ENCODE peak calls at places on chromosomes 4 and X, in eight cellular contexts. One of them, this sample, is unnamed.

GRCh38 chrX:106649523-106650428 is 38.0 kb downstream of the RADX start:
- DNase-seq in BE2C: no peak
- DNase-seq in heart right ventricle: no peak
- DNase-seq in endodermal cell: no peak
- DNase-seq in mammary epithelial cell: no peak
- DNase-seq in IMR-90: no peak
- DNase-seq in stomach: no peak
- DNase-seq in DND-41: no peak
- DNase-seq in this sample: no peak

GRCh38 chr4:165991325-165992180 is 118.5 kb downstream of the TLL1 start:
- DNase-seq in BE2C: no peak
- DNase-seq in heart right ventricle: no peak
- DNase-seq in endodermal cell: no peak
- DNase-seq in mammary epithelial cell: no peak
- DNase-seq in IMR-90: no peak
- DNase-seq in stomach: no peak
- DNase-seq in DND-41: no peak
- DNase-seq in this sample: no peak

GRCh38 chr4:135120190-135120589 is 918.6 kb upstream of the PABPC4L start:
- DNase-seq in BE2C: no peak
- DNase-seq in heart right ventricle: no peak
- DNase-seq in endodermal cell: no peak
- DNase-seq in mammary epithelial cell: no peak
- DNase-seq in IMR-90: peak
- DNase-seq in stomach: no peak
- DNase-seq in DND-41: no peak
- DNase-seq in this sample: no peak

GRCh38 chr4:20194079-20195013 is 57.4 kb upstream of the SLIT2 start:
- DNase-seq in BE2C: no peak
- DNase-seq in heart right ventricle: no peak
- DNase-seq in endodermal cell: no peak
- DNase-seq in mammary epithelial cell: peak
- DNase-seq in IMR-90: peak
- DNase-seq in stomach: no peak
- DNase-seq in DND-41: no peak
- DNase-seq in this sample: no peak

GRCh38 chr4:85932371-85933305 is 427.2 kb downstream of the MAPK10 start:
- DNase-seq in BE2C: no peak
- DNase-seq in heart right ventricle: no peak
- DNase-seq in endodermal cell: no peak
- DNase-seq in mammary epithelial cell: no peak
- DNase-seq in IMR-90: no peak
- DNase-seq in stomach: peak
- DNase-seq in DND-41: peak
- DNase-seq in this sample: peak

GRCh38 chr4:128837679-128838078 is 28.2 kb downstream of the JADE1 start:
- DNase-seq in BE2C: no peak
- DNase-seq in heart right ventricle: no peak
- DNase-seq in endodermal cell: peak
- DNase-seq in mammary epithelial cell: no peak
- DNase-seq in IMR-90: no peak
- DNase-seq in stomach: no peak
- DNase-seq in DND-41: no peak
- DNase-seq in this sample: no peak

GRCh38 chr4:78432896-78433295 is 118.7 kb upstream of the ANXA3 start:
- DNase-seq in BE2C: no peak
- DNase-seq in heart right ventricle: no peak
- DNase-seq in endodermal cell: no peak
- DNase-seq in mammary epithelial cell: peak
- DNase-seq in IMR-90: peak
- DNase-seq in stomach: no peak
- DNase-seq in DND-41: no peak
- DNase-seq in this sample: no peak

GRCh38 chr4:52635130-52635529 is 24.0 kb downstream of the USP46 start:
- DNase-seq in BE2C: no peak
- DNase-seq in heart right ventricle: no peak
- DNase-seq in endodermal cell: no peak
- DNase-seq in mammary epithelial cell: no peak
- DNase-seq in IMR-90: peak
- DNase-seq in stomach: no peak
- DNase-seq in DND-41: no peak
- DNase-seq in this sample: no peak

GRCh38 chrX:141903400-141904155 is at the start of gene MAGEC1:
- DNase-seq in BE2C: no peak
- DNase-seq in heart right ventricle: no peak
- DNase-seq in endodermal cell: no peak
- DNase-seq in mammary epithelial cell: no peak
- DNase-seq in IMR-90: no peak
- DNase-seq in stomach: no peak
- DNase-seq in DND-41: no peak
- DNase-seq in this sample: no peak

GRCh38 chr4:185017964-185018772 is at the start of gene HELT:
- DNase-seq in BE2C: no peak
- DNase-seq in heart right ventricle: no peak
- DNase-seq in endodermal cell: peak
- DNase-seq in mammary epithelial cell: peak
- DNase-seq in IMR-90: no peak
- DNase-seq in stomach: no peak
- DNase-seq in DND-41: no peak
- DNase-seq in this sample: no peak

GRCh38 chrX:6163761-6164160 is 64.9 kb downstream of the NLGN4X start:
- DNase-seq in BE2C: no peak
- DNase-seq in heart right ventricle: no peak
- DNase-seq in endodermal cell: no peak
- DNase-seq in mammary epithelial cell: peak
- DNase-seq in IMR-90: no peak
- DNase-seq in stomach: no peak
- DNase-seq in DND-41: no peak
- DNase-seq in this sample: no peak

GRCh38 chr4:139042981-139043460 is 27.4 kb downstream of the NOCT start:
- DNase-seq in BE2C: no peak
- DNase-seq in heart right ventricle: no peak
- DNase-seq in endodermal cell: no peak
- DNase-seq in mammary epithelial cell: no peak
- DNase-seq in IMR-90: peak
- DNase-seq in stomach: no peak
- DNase-seq in DND-41: no peak
- DNase-seq in this sample: no peak

GRCh38 chr4:22531226-22531625 is 15.4 kb upstream of the ADGRA3 start:
- DNase-seq in BE2C: no peak
- DNase-seq in heart right ventricle: no peak
- DNase-seq in endodermal cell: no peak
- DNase-seq in mammary epithelial cell: no peak
- DNase-seq in IMR-90: no peak
- DNase-seq in stomach: no peak
- DNase-seq in DND-41: no peak
- DNase-seq in this sample: no peak

GRCh38 chrX:69163936-69164741 is 1.1 kb downstream of the PJA1 start:
- DNase-seq in BE2C: peak
- DNase-seq in heart right ventricle: peak
- DNase-seq in endodermal cell: no peak
- DNase-seq in mammary epithelial cell: no peak
- DNase-seq in IMR-90: no peak
- DNase-seq in stomach: peak
- DNase-seq in DND-41: peak
- DNase-seq in this sample: no peak

GRCh38 chr4:13539047-13539720 is 5.1 kb downstream of the NKX3-2 start:
- DNase-seq in BE2C: no peak
- DNase-seq in heart right ventricle: no peak
- DNase-seq in endodermal cell: peak
- DNase-seq in mammary epithelial cell: no peak
- DNase-seq in IMR-90: no peak
- DNase-seq in stomach: no peak
- DNase-seq in DND-41: no peak
- DNase-seq in this sample: no peak

GRCh38 chr4:164204434-164204833 is 549.5 kb upstream of the SMIM31 start:
- DNase-seq in BE2C: no peak
- DNase-seq in heart right ventricle: no peak
- DNase-seq in endodermal cell: peak
- DNase-seq in mammary epithelial cell: peak
- DNase-seq in IMR-90: peak
- DNase-seq in stomach: no peak
- DNase-seq in DND-41: no peak
- DNase-seq in this sample: no peak

GRCh38 chr4:89719536-89719935 is 117.4 kb downstream of the SNCA start:
- DNase-seq in BE2C: no peak
- DNase-seq in heart right ventricle: no peak
- DNase-seq in endodermal cell: no peak
- DNase-seq in mammary epithelial cell: no peak
- DNase-seq in IMR-90: no peak
- DNase-seq in stomach: no peak
- DNase-seq in DND-41: no peak
- DNase-seq in this sample: no peak

GRCh38 chrX:120769576-120770341 is 105.9 kb downstream of the CT47B1 start:
- DNase-seq in BE2C: no peak
- DNase-seq in heart right ventricle: no peak
- DNase-seq in endodermal cell: no peak
- DNase-seq in mammary epithelial cell: peak
- DNase-seq in IMR-90: peak
- DNase-seq in stomach: no peak
- DNase-seq in DND-41: peak
- DNase-seq in this sample: peak

GRCh38 chrX:134622056-134622812 is 36.0 kb downstream of the PLAC1 start:
- DNase-seq in BE2C: no peak
- DNase-seq in heart right ventricle: no peak
- DNase-seq in endodermal cell: peak
- DNase-seq in mammary epithelial cell: peak
- DNase-seq in IMR-90: peak
- DNase-seq in stomach: no peak
- DNase-seq in DND-41: peak
- DNase-seq in this sample: peak
- H3K4me3 ChIP-seq in BE2C: no peak
- H3K4me3 ChIP-seq in heart right ventricle: no peak
- H3K4me3 ChIP-seq in endodermal cell: no peak
- H3K4me3 ChIP-seq in mammary epithelial cell: no peak
- H3K4me3 ChIP-seq in IMR-90: no peak
- H3K4me3 ChIP-seq in stomach: no peak
- H3K4me3 ChIP-seq in DND-41: no peak
- H3K4me3 ChIP-seq in this sample: no peak

GRCh38 chr4:2289955-2290333 is 28.0 kb upstream of the MXD4 start:
- DNase-seq in BE2C: peak
- DNase-seq in heart right ventricle: no peak
- DNase-seq in endodermal cell: no peak
- DNase-seq in mammary epithelial cell: no peak
- DNase-seq in IMR-90: no peak
- DNase-seq in stomach: no peak
- DNase-seq in DND-41: no peak
- DNase-seq in this sample: no peak

GRCh38 chr4:2290488-2290887 is 28.6 kb upstream of the MXD4 start:
- DNase-seq in BE2C: peak
- DNase-seq in heart right ventricle: no peak
- DNase-seq in endodermal cell: no peak
- DNase-seq in mammary epithelial cell: no peak
- DNase-seq in IMR-90: no peak
- DNase-seq in stomach: no peak
- DNase-seq in DND-41: no peak
- DNase-seq in this sample: no peak

GRCh38 chr4:2292679-2293108 is 30.8 kb upstream of the MXD4 start:
- DNase-seq in BE2C: peak
- DNase-seq in heart right ventricle: no peak
- DNase-seq in endodermal cell: no peak
- DNase-seq in mammary epithelial cell: no peak
- DNase-seq in IMR-90: peak
- DNase-seq in stomach: no peak
- DNase-seq in DND-41: no peak
- DNase-seq in this sample: no peak

GRCh38 chr4:2290974-2291704 is 29.2 kb upstream of the MXD4 start:
- DNase-seq in BE2C: peak
- DNase-seq in heart right ventricle: no peak
- DNase-seq in endodermal cell: peak
- DNase-seq in mammary epithelial cell: no peak
- DNase-seq in IMR-90: no peak
- DNase-seq in stomach: peak
- DNase-seq in DND-41: peak
- DNase-seq in this sample: peak

DNA sequence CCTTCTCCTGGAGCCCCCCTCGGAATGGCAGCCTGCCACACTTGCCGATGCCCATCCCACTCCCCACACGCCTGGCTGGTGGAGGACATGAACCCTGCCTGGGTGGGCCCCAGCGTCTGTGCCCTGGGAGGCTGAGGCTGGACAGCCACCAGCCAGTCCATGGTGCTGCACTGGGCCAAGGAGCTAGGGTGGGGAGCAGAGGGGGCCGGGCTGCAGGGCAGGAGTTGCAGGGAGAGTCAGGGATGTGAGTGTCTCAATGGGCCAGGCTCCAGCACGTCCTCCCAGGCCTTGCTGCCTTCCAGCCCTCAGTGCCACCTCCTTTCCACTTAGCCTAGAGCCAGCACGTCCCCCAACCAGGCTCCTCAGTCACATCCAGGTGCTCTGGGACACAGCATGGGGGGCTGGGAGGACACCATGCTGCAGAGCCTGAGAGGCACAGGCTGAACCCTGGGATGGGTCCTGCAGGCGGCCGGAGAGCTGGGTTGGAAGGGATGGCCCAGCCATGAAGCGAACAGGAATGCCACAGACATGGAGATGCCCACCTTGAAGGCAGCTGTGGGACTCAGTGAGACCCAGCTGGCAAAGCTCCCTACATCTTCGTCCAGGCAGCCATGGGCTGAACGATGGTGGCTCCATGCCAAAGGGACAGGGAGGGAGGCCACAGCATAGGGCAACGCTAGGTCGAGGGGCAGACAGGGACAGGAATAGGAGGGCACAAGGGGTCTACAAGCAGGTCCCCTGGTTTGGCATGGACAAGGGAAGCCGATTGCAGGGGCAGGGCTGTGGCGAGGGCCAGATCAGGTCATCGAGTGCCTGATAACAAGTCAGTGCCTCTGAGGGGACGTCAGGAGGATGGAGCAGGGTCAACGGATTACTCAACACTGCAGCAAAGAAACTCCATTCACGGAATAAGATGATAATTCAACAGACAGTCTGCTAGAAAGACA is 30.1 kb upstream of the MXD4 start:
- DNase-seq in BE2C: peak
- DNase-seq in heart right ventricle: no peak
- DNase-seq in endodermal cell: peak
- DNase-seq in mammary epithelial cell: no peak
- DNase-seq in IMR-90: no peak
- DNase-seq in stomach: no peak
- DNase-seq in DND-41: no peak
- DNase-seq in this sample: no peak
- H3K4me3 ChIP-seq in BE2C: peak
- H3K4me3 ChIP-seq in heart right ventricle: no peak
- H3K4me3 ChIP-seq in endodermal cell: no peak
- H3K4me3 ChIP-seq in mammary epithelial cell: no peak
- H3K4me3 ChIP-seq in IMR-90: no peak
- H3K4me3 ChIP-seq in stomach: no peak
- H3K4me3 ChIP-seq in DND-41: no peak
- H3K4me3 ChIP-seq in this sample: no peak

GRCh38 chr4:1250527-1250812 is 1.5 kb upstream of the CTBP1 start:
- DNase-seq in BE2C: no peak
- DNase-seq in heart right ventricle: no peak
- DNase-seq in endodermal cell: no peak
- DNase-seq in mammary epithelial cell: no peak
- DNase-seq in IMR-90: no peak
- DNase-seq in stomach: no peak
- DNase-seq in DND-41: no peak
- DNase-seq in this sample: no peak
- H3K4me3 ChIP-seq in BE2C: no peak
- H3K4me3 ChIP-seq in heart right ventricle: no peak
- H3K4me3 ChIP-seq in endodermal cell: peak
- H3K4me3 ChIP-seq in mammary epithelial cell: no peak
- H3K4me3 ChIP-seq in IMR-90: no peak
- H3K4me3 ChIP-seq in stomach: peak
- H3K4me3 ChIP-seq in DND-41: peak
- H3K4me3 ChIP-seq in this sample: no peak

GRCh38 chrX:40189621-40190020 is 91.9 kb upstream of the BCOR start:
- DNase-seq in BE2C: no peak
- DNase-seq in heart right ventricle: no peak
- DNase-seq in endodermal cell: no peak
- DNase-seq in mammary epithelial cell: no peak
- DNase-seq in IMR-90: no peak
- DNase-seq in stomach: no peak
- DNase-seq in DND-41: no peak
- DNase-seq in this sample: no peak
- H3K4me3 ChIP-seq in BE2C: no peak
- H3K4me3 ChIP-seq in heart right ventricle: no peak
- H3K4me3 ChIP-seq in endodermal cell: no peak
- H3K4me3 ChIP-seq in mammary epithelial cell: no peak
- H3K4me3 ChIP-seq in IMR-90: no peak
- H3K4me3 ChIP-seq in stomach: no peak
- H3K4me3 ChIP-seq in DND-41: no peak
- H3K4me3 ChIP-seq in this sample: no peak

This sample was measured in Jurkat, Clone E6-1.